ENCODE peak calls at places on chromosomes 3 and 15, in seven cellular contexts. R is H1, M is vagina, I is heart left ventricle, V is upper lobe of left lung, Z is uterus, B is breast epithelium. J is an unnamed sample.

GRCh38 chr3:132382688-132383194 is 34.6 kb upstream of the DNAJC13 start:
- DNase-seq in I (no peak), B (no peak), M (no peak), Z (no peak), R (peak; percentile 66), V (no peak), J (no peak)

GRCh38 chr15:33852570-33852969 is 115.7 kb upstream of the CHRM5 start:
- DNase-seq in B (no peak), I (no peak), R (no peak), Z (no peak), V (no peak), M (no peak), J (no peak)

GRCh38 chr15:35470441-35470840 is 75.5 kb downstream of the DPH6 start:
- DNase-seq in B (no peak), V (no peak), I (no peak), R (no peak), Z (no peak), M (no peak), J (no peak)

GRCh38 chr3:108527827-108528226 is 17.4 kb upstream of the MYH15 start:
- DNase-seq in Z (no peak), V (no peak), I (no peak), B (no peak), M (no peak), R (no peak), J (no peak)

GRCh38 chr3:138921316-138922292 is 25.3 kb downstream of the FOXL2 start:
- DNase-seq in R (no peak), Z (no peak), B (no peak), I (no peak), V (no peak), M (no peak), J (no peak)

GRCh38 chr3:10485806-10486205 is 19.6 kb downstream of the ATP2B2 start:
- DNase-seq in M (no peak), B (no peak), R (no peak), Z (no peak), V (no peak), I (no peak), J (no peak)

GRCh38 chr15:64089553-64090280 is 3.9 kb downstream of the CIAO2A start:
- DNase-seq in V (no peak), Z (no peak), M (no peak), B (no peak), R (no peak), I (no peak), J (no peak)

GRCh38 chr3:39269528-39269927 is 10.3 kb downstream of the CX3CR1 start:
- DNase-seq in V (no peak), M (no peak), Z (no peak), I (no peak), R (no peak), B (no peak), J (no peak)

GRCh38 chr3:31752305-31753049 is 219.8 kb downstream of the STT3B start:
- DNase-seq in R (no peak), B (no peak), M (no peak), Z (no peak), V (no peak), I (no peak), J (no peak)

GRCh38 chr3:161423911-161424522 is 52.7 kb upstream of the SPTSSB start:
- DNase-seq in M (no peak), Z (no peak), R (no peak), V (no peak), B (no peak), I (no peak), J (no peak)

GRCh38 chr3:182803596-182803995 is 10.3 kb downstream of the ATP11B start:
- DNase-seq in V (no peak), Z (no peak), R (no peak), I (no peak), B (no peak), M (no peak), J (no peak)

GRCh38 chr15:77985031-77985930 is 92.2 kb downstream of the TBC1D2B start:
- DNase-seq in I (no peak), Z (no peak), B (peak; percentile 40), V (no peak), M (peak; percentile 43), R (no peak), J (no peak)

GRCh38 chr3:46214751-46215352 is 6.7 kb upstream of the CCR1 start:
- DNase-seq in I (no peak), V (no peak), B (no peak), Z (no peak), R (peak; percentile 58), M (no peak), J (no peak)

GRCh38 chr3:24588568-24588967 is 93.9 kb upstream of the THRB start:
- DNase-seq in V (no peak), R (no peak), M (no peak), Z (no peak), B (no peak), I (no peak), J (no peak)

GRCh38 chr3:9747267-9747666 is 2.5 kb upstream of the OGG1 start:
- DNase-seq in M (no peak), V (no peak), R (no peak), Z (no peak), B (no peak), I (no peak), J (no peak)

GRCh38 chr3:152508705-152509104 is 240.0 kb downstream of the MBNL1 start:
- DNase-seq in Z (no peak), R (no peak), V (no peak), B (no peak), M (no peak), I (no peak), J (no peak)

GRCh38 chr3:59339818-59340217 is 290.0 kb upstream of the CFAP20DC start:
- DNase-seq in Z (no peak), R (no peak), V (no peak), M (no peak), I (no peak), B (no peak), J (no peak)

GRCh38 chr15:52143862-52144261 is 31.3 kb upstream of the BCL2L10 start:
- DNase-seq in I (no peak), R (no peak), B (no peak), M (no peak), V (no peak), Z (no peak), J (no peak)

GRCh38 chr3:177676947-177677587 is 479.8 kb upstream of the TBL1XR1 start:
- DNase-seq in R (no peak), B (no peak), M (no peak), V (no peak), Z (no peak), I (no peak), J (peak; percentile 56)

GRCh38 chr3:183975981-183976662 is 41.6 kb downstream of the ABCC5 start:
- DNase-seq in R (no peak), M (no peak), Z (no peak), I (no peak), V (no peak), B (no peak), J (no peak)

GRCh38 chr3:128399221-128399915 is 67.3 kb downstream of the DNAJB8 start:
- DNase-seq in B (no peak), V (no peak), R (no peak), Z (no peak), I (no peak), M (no peak), J (no peak)

GRCh38 chr15:65346856-65347598 is 30.8 kb downstream of the IGDCC3 start:
- DNase-seq in V (no peak), M (no peak), B (no peak), R (no peak), Z (no peak), I (no peak), J (no peak)

GRCh38 chr15:70271422-70272088 is 173.8 kb upstream of the TLE3 start:
- DNase-seq in B (no peak), V (no peak), Z (peak; percentile 81), R (no peak), I (no peak), M (no peak), J (no peak)

GRCh38 chr3:175702956-175703355 is 843.8 kb downstream of the NAALADL2 start:
- DNase-seq in B (no peak), M (no peak), Z (no peak), V (no peak), R (no peak), I (no peak), J (no peak)

GRCh38 chr3:104584702-104585101 is 782.0 kb upstream of the ALCAM start:
- DNase-seq in B (no peak), Z (no peak), V (no peak), R (no peak), M (no peak), I (no peak), J (no peak)

GRCh38 chr3:44439499-44440295 is 37.8 kb downstream of the ZNF445 start:
- DNase-seq in M (no peak), R (no peak), B (no peak), Z (peak; percentile 72), V (no peak), I (peak; percentile 86), J (peak; percentile 28)
- H3K4me3 ChIP-seq in M (no peak overlapping the region), R (no peak overlapping the region), B (peak overlapping the region; percentile 32), Z (no peak overlapping the region), V (peak overlapping the region; percentile 37), I (no peak overlapping the region), J (no peak overlapping the region)

DNA sequence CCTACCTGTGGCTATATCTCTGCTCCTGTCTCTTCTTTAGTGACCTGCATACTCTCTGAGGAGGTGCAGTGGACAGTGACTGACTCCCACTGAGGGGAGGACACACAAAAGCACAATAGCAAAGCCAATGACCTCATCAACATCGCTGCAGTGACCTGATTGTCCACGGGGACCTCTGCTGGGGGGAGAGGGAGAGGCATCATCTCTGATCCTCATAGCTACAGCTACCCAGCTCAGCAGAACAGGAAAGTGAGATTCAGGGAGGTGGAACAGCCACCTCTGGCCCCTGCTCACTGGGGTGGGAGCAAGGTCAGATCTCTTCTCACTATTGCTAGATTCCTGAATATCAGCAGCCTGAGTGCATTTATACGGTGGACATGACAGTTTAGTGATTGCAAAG is 179.2 kb downstream of the ATP10A start:
- DNase-seq in B (no peak), R (no peak), Z (no peak), I (no peak), V (no peak), M (no peak), J (no peak)
- H3K27ac ChIP-seq in B (peak overlapping the region; percentile 69), R (no peak overlapping the region), Z (peak overlapping the region; percentile 79), I (no peak overlapping the region), V (no peak overlapping the region), M (peak overlapping the region; percentile 31), J (no peak overlapping the region)

GRCh38 chr15:59410448-59410896 is 27.5 kb upstream of the FAM81A start:
- DNase-seq in M (no peak), B (no peak), V (no peak), Z (no peak), R (no peak), I (no peak), J (peak; percentile 35)
- TF ChIP-seq POLR2A in M (no peak), B (no peak), V (no peak), Z (no peak), R (no peak), I (no peak), J (no peak)

DNA sequence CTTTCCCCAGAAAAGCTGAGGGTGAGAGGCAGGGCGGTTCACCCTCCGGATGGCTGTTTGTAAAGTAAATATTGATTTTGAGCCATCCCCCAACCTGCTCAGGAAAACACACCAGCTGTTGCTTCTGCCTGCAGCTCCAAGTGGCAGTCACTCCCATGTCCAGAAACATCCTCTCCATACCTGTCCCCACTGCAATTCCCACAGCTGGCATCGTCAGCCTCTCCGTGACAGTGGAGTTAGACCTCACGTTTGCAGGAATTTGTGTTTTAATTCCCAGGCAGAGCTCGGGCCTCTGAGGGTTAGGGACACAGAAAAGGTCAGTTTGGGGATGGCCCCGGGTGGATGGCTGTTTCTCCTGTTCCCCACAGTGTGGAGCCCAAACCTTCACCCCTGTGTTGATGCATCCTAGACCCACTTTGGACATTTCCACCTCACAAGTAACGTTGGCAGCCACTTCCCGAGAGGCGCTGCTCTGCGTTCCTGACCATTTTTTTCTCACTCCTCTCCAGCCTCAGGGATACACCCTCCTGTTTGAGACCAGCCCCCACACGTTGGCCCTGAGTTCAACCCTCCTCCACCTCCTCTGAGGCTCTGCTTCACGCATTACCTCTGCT is 11.8 kb upstream of the FAM174B start:
- DNase-seq in R (no peak), I (no peak), B (no peak), M (no peak), V (no peak), Z (no peak), J (peak; percentile 41)
- H3K4me3 ChIP-seq in R (no peak overlapping the region), I (no peak overlapping the region), B (no peak overlapping the region), M (no peak overlapping the region), V (no peak overlapping the region), Z (no peak overlapping the region), J (no peak overlapping the region)

J was measured in body of pancreas.